ENCODE peak calls at places on chromosome X, in five cellular contexts. A is colonic mucosa, P is cardiac muscle cell, F is thoracic aorta, O is left ventricle myocardium inferior. Y is an unnamed sample.

GRCh38 chrX:54711735-54712134 is 86.3 kb downstream of the ITIH6 start:
- DNase-seq in A (no peak), O (no peak), P (no peak), F (no peak), Y (no peak)

GRCh38 chrX:80879143-80879542 is 69.5 kb upstream of the BRWD3 start:
- DNase-seq in P (no peak), F (no peak), O (no peak), A (no peak), Y (peak)

GRCh38 chrX:134431894-134432293 is 28.1 kb upstream of the HPRT1 start:
- DNase-seq in A (no peak), O (no peak), F (no peak), P (peak), Y (no peak)

GRCh38 chrX:50165727-50166126 is 35.1 kb downstream of the AKAP4 start:
- DNase-seq in P (no peak), O (no peak), A (no peak), F (no peak), Y (no peak)

GRCh38 chrX:48511561-48511960 is 2.8 kb downstream of the PORCN start:
- DNase-seq in O (no peak), P (no peak), A (no peak), F (no peak), Y (no peak)

GRCh38 chrX:105653891-105654290 is 168.4 kb upstream of the NRK start:
- DNase-seq in F (no peak), O (no peak), A (no peak), P (peak), Y (no peak)

GRCh38 chrX:34218063-34218462 is 85.9 kb upstream of the FAM47A start:
- DNase-seq in F (no peak), A (no peak), O (no peak), P (no peak), Y (no peak)

GRCh38 chrX:126929071-126929470 is 109.5 kb downstream of the PRR32 start:
- DNase-seq in O (no peak), F (no peak), P (no peak), A (no peak), Y (no peak)

GRCh38 chrX:100643943-100644587 is at the start of gene SRPX2:
- DNase-seq in P (peak), F (no peak), O (peak), A (no peak), Y (no peak)

GRCh38 chrX:22634081-22634480 is 361.4 kb downstream of the CBLL2 start:
- DNase-seq in P (peak), A (no peak), O (no peak), F (no peak), Y (no peak)
- H3K27ac ChIP-seq in P (no peak), A (no peak), O (no peak), F (no peak), Y (no peak)

DNA sequence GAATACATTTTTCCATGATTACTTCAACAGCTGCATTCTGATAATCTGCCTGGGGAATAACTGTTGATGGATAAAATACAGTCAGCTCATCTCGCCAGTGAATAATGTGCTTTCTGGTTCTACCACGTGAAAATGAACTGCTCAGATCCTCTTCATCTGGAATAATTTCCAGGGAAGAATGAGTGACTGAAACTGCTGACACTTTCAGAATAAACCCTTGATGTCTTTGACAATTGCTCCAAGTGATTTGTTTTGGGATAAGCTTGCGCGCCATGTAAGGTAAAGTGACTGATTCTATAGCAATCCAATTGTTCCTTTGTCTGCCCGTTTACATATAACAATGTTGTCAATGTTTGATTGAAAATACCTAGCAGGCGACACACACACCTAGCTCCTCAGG is 161.4 kb downstream of the RTL9 start:
- DNase-seq in O (no peak), P (no peak), F (no peak), A (no peak), Y (no peak)
- H3K27ac ChIP-seq in O (no peak), P (no peak), F (no peak), A (no peak), Y (no peak)

GRCh38 chrX:19953145-19953544 is 37.7 kb downstream of the BCLAF3 start:
- DNase-seq in A (no peak), P (no peak), F (no peak), O (no peak), Y (no peak)

GRCh38 chrX:19947612-19948011 is 43.2 kb downstream of the BCLAF3 start:
- DNase-seq in A (no peak), F (no peak), O (no peak), P (no peak), Y (no peak)

GRCh38 chrX:19955306-19955705 is 35.6 kb downstream of the BCLAF3 start:
- DNase-seq in O (no peak), A (no peak), F (no peak), P (no peak), Y (no peak)

GRCh38 chrX:19954707-19955106 is 36.2 kb downstream of the BCLAF3 start:
- DNase-seq in A (no peak), F (no peak), O (no peak), P (peak), Y (no peak)

DNA sequence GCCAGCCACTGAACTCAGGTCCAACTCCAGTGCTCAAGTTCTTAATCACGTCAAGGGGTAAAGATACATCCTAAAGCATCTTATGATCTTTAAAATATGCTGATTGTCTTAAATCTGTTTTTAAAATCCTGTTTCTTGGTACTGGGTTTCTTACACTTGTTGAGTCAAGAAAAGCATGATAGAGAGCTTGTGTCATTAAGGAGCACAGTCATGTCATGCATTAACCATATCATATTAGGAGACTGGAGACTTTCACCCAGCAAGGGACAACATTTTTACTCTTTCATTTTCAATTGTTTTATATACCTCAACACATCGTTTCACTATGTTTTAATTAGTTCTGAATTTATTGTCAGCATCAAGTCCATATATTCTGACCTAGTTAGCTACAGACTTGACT is 41.5 kb downstream of the BCLAF3 start:
- DNase-seq in P (no peak), O (no peak), F (no peak), A (no peak), Y (no peak)
- H3K27ac ChIP-seq in P (no peak), O (no peak), F (no peak), A (no peak), Y (no peak)

DNA sequence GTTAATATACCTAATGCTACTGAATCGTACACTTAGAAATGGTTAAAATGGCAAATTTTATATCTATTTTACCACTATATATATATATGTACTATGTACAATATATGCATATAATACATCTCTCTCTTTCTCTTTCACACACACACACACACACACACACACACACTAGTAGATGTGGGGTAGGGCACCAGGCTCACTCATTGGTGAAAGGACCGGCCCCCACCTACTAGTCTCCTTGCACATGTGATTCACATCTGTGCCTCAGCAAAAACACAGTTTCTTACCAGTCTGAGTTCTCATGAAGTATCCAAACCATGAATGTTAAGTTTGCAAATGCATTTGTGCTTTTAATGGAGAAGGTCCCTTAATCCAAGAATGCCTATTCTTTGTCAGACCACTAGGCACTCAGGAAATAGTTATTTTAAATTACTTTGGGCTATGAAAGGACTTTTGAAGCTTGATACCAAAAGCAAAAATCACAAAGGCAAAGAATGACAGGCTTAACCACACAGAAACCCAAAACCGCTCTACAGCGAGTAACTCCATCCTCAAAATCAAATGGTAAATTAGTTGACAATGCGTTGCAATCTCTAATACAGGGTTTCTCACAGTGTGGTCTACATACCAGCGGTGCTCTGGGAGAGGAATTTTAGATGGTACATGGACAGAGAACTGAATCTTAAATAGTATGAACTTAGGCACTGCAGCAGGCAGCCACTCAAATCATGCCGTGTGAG is 5.8 kb downstream of the TSC22D3 start:
- DNase-seq in F (no peak), P (no peak), O (no peak), A (no peak), Y (no peak)
- H3K27ac ChIP-seq in F (no peak), P (no peak), O (no peak), A (no peak), Y (no peak)

DNA sequence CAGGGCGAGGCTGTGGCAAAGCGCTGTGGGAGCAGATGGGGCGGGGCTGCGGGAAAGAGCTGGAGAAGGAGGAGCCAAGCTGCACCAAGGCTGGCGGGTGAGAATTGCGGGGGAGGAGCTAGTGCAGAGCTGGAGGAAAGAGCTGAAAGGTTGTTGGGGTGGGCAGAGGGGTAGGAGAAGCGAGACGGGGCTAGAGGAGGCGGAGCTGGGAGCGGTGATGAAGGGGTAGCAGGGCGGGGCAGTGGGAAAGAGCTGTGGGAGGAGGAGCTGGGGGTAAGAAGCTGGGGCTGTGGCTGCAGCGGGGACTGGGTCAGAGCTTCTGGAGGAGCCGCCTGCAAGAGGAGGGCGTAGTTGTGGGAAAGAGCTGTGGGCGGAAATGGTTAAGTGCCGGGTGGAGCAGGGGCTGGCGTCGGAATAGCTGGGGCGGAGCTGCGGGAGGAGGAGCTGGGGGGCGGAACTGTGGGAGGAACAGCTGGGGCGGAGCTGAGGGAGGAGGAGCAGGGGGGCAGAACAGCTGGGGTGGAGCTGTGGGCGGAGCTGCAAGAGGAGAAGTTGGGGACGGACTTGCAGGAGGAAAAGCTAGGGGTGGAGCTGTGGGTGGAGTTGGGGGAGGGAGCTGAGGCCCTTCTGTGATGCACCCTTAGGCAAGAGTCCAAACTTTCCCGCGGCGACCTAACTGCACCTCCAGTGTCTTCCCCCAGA is 1.9 kb upstream of the EOLA2 start:
- DNase-seq in P (peak), A (peak), F (peak), O (peak), Y (peak)
- H3K27ac ChIP-seq in P (peak), A (peak), F (peak), O (peak), Y (peak)

GRCh38 chrX:154735695-154736393 is 15.0 kb downstream of the GAB3 start:
- DNase-seq in F (no peak), P (peak), A (no peak), O (peak), Y (no peak)
- H3K27ac ChIP-seq in F (peak), P (no peak), A (peak), O (peak), Y (peak)